ENCODE peak calls at places on chromosomes 1 and 21, in four cellular contexts. One of them, this sample, is unnamed.

GRCh38 chr1:228151526-228151925 is 1.8 kb downstream of the GJC2 start:
- DNase-seq in right lobe of liver: no peak
- DNase-seq in uterus: peak
- DNase-seq in AG09309: no peak
- DNase-seq in this sample: peak

GRCh38 chr21:34345091-34345871 is 18.5 kb upstream of the KCNE2 start:
- DNase-seq in AG09309: no peak
- DNase-seq in uterus: no peak
- DNase-seq in right lobe of liver: no peak
- DNase-seq in this sample: no peak

GRCh38 chr1:169731446-169731845 is 2.4 kb downstream of the SELE start:
- DNase-seq in AG09309: no peak
- DNase-seq in right lobe of liver: no peak
- DNase-seq in uterus: no peak
- DNase-seq in this sample: no peak

GRCh38 chr1:198121058-198121829 is 35.6 kb upstream of the NEK7 start:
- DNase-seq in AG09309: peak
- DNase-seq in uterus: no peak
- DNase-seq in right lobe of liver: no peak
- DNase-seq in this sample: no peak

GRCh38 chr21:31117046-31117916 is 79.0 kb upstream of the KRTAP19-8 start:
- DNase-seq in right lobe of liver: no peak
- DNase-seq in uterus: no peak
- DNase-seq in AG09309: peak
- DNase-seq in this sample: no peak

GRCh38 chr1:18901147-18901951 is 1.0 kb downstream of the ALDH4A1 start:
- DNase-seq in right lobe of liver: peak
- DNase-seq in AG09309: no peak
- DNase-seq in uterus: no peak
- DNase-seq in this sample: no peak

GRCh38 chr1:179785025-179785424 is 41.9 kb downstream of the FAM163A start:
- DNase-seq in uterus: no peak
- DNase-seq in right lobe of liver: no peak
- DNase-seq in AG09309: no peak
- DNase-seq in this sample: no peak

GRCh38 chr1:198254948-198255347 is 98.2 kb downstream of the NEK7 start:
- DNase-seq in uterus: no peak
- DNase-seq in AG09309: no peak
- DNase-seq in right lobe of liver: no peak
- DNase-seq in this sample: no peak

GRCh38 chr1:199352351-199352750 is 675.2 kb upstream of the NR5A2 start:
- DNase-seq in AG09309: no peak
- DNase-seq in right lobe of liver: no peak
- DNase-seq in uterus: no peak
- DNase-seq in this sample: no peak

GRCh38 chr1:243705585-243705984 is 144.5 kb downstream of the AKT3 start:
- DNase-seq in AG09309: no peak
- DNase-seq in right lobe of liver: no peak
- DNase-seq in uterus: no peak
- DNase-seq in this sample: no peak

GRCh38 chr1:34686531-34686930 is 68.3 kb upstream of the GJB5 start:
- DNase-seq in right lobe of liver: no peak
- DNase-seq in AG09309: no peak
- DNase-seq in uterus: no peak
- DNase-seq in this sample: no peak

GRCh38 chr1:192342842-192343241 is 26.1 kb downstream of the RGS21 start:
- DNase-seq in right lobe of liver: no peak
- DNase-seq in AG09309: no peak
- DNase-seq in uterus: no peak
- DNase-seq in this sample: no peak

GRCh38 chr1:156480411-156481192 is 20.0 kb downstream of the MEF2D start:
- DNase-seq in uterus: peak
- DNase-seq in right lobe of liver: no peak
- DNase-seq in AG09309: no peak
- DNase-seq in this sample: no peak

GRCh38 chr1:91889717-91890459 is 3.9 kb upstream of the TGFBR3 start:
- DNase-seq in uterus: peak
- DNase-seq in right lobe of liver: no peak
- DNase-seq in AG09309: no peak
- DNase-seq in this sample: no peak

GRCh38 chr1:234604726-234605492 is 5.1 kb downstream of the IRF2BP2 start:
- DNase-seq in uterus: no peak
- DNase-seq in right lobe of liver: no peak
- DNase-seq in AG09309: no peak
- DNase-seq in this sample: no peak

GRCh38 chr1:169745015-169745861 is 11.4 kb upstream of the SELE start:
- DNase-seq in AG09309: no peak
- DNase-seq in uterus: peak
- DNase-seq in right lobe of liver: peak
- DNase-seq in this sample: no peak

GRCh38 chr1:7620196-7620595 is 150.9 kb upstream of the VAMP3 start:
- DNase-seq in right lobe of liver: no peak
- DNase-seq in AG09309: no peak
- DNase-seq in uterus: no peak
- DNase-seq in this sample: peak

GRCh38 chr1:59237905-59238304 is 59.0 kb upstream of the FGGY start:
- DNase-seq in uterus: no peak
- DNase-seq in right lobe of liver: no peak
- DNase-seq in AG09309: no peak
- DNase-seq in this sample: no peak

GRCh38 chr1:54107131-54107530 is 45.7 kb downstream of the CDCP2 start:
- DNase-seq in AG09309: no peak
- DNase-seq in uterus: no peak
- DNase-seq in right lobe of liver: no peak
- DNase-seq in this sample: no peak

GRCh38 chr1:14120895-14121294 is 420.9 kb downstream of the PRDM2 start:
- DNase-seq in AG09309: no peak
- DNase-seq in uterus: no peak
- DNase-seq in right lobe of liver: no peak
- DNase-seq in this sample: no peak

GRCh38 chr1:235758931-235759330 is 107.8 kb downstream of the LYST start:
- DNase-seq in uterus: no peak
- DNase-seq in AG09309: no peak
- DNase-seq in right lobe of liver: peak
- DNase-seq in this sample: no peak

GRCh38 chr1:71463144-71463543 is 382.3 kb upstream of the ZRANB2 start:
- DNase-seq in uterus: no peak
- DNase-seq in right lobe of liver: no peak
- DNase-seq in AG09309: peak
- DNase-seq in this sample: no peak

GRCh38 chr1:113283914-113284313 is 106.4 kb upstream of the MAGI3 start:
- DNase-seq in right lobe of liver: no peak
- DNase-seq in uterus: no peak
- DNase-seq in AG09309: no peak
- DNase-seq in this sample: no peak

GRCh38 chr1:233613252-233614172 is at the start of gene KCNK1:
- DNase-seq in right lobe of liver: peak
- DNase-seq in AG09309: peak
- DNase-seq in uterus: peak
- DNase-seq in this sample: peak

GRCh38 chr1:22508991-22509390 is 54.3 kb upstream of the EPHA8 start:
- DNase-seq in uterus: no peak
- DNase-seq in AG09309: no peak
- DNase-seq in right lobe of liver: no peak
- DNase-seq in this sample: no peak

GRCh38 chr1:111126354-111126753 is 13.5 kb downstream of the DRAM2 start:
- DNase-seq in right lobe of liver: no peak
- DNase-seq in AG09309: no peak
- DNase-seq in uterus: no peak
- DNase-seq in this sample: no peak

GRCh38 chr1:166080965-166081870 is 85.6 kb downstream of the FAM78B start:
- DNase-seq in AG09309: no peak
- DNase-seq in right lobe of liver: no peak
- DNase-seq in uterus: peak
- DNase-seq in this sample: no peak

GRCh38 chr1:155051777-155052398 is 772 bp downstream of the ADAM15 start:
- DNase-seq in right lobe of liver: peak
- DNase-seq in AG09309: no peak
- DNase-seq in uterus: peak
- DNase-seq in this sample: peak

GRCh38 chr21:44598031-44598430 is 2.4 kb upstream of the KRTAP10-7 start:
- DNase-seq in AG09309: no peak
- DNase-seq in uterus: no peak
- DNase-seq in right lobe of liver: no peak
- DNase-seq in this sample: no peak

GRCh38 chr1:94773931-94774422 is 46.2 kb upstream of the SLC44A3 start:
- DNase-seq in right lobe of liver: no peak
- DNase-seq in uterus: no peak
- DNase-seq in AG09309: no peak
- DNase-seq in this sample: peak

GRCh38 chr1:244369256-244370057 is 82.3 kb downstream of the ADSS2 start:
- DNase-seq in right lobe of liver: no peak
- DNase-seq in uterus: no peak
- DNase-seq in AG09309: no peak
- DNase-seq in this sample: no peak

GRCh38 chr1:21937372-21938121 is 437 bp upstream of the HSPG2 start:
- DNase-seq in AG09309: no peak
- DNase-seq in uterus: peak
- DNase-seq in right lobe of liver: peak
- DNase-seq in this sample: peak

GRCh38 chr1:222047370-222047769 is 305.5 kb upstream of the DUSP10 start:
- DNase-seq in right lobe of liver: no peak
- DNase-seq in uterus: no peak
- DNase-seq in AG09309: no peak
- DNase-seq in this sample: no peak

GRCh38 chr21:28272272-28272992 is 720.2 kb downstream of the LTN1 start:
- DNase-seq in uterus: no peak
- DNase-seq in right lobe of liver: no peak
- DNase-seq in AG09309: peak
- DNase-seq in this sample: no peak

GRCh38 chr21:28280611-28281010 is 712.1 kb downstream of the LTN1 start:
- DNase-seq in uterus: no peak
- DNase-seq in right lobe of liver: no peak
- DNase-seq in AG09309: no peak
- DNase-seq in this sample: no peak

GRCh38 chr21:28277324-28277723 is 715.4 kb downstream of the LTN1 start:
- DNase-seq in AG09309: no peak
- DNase-seq in right lobe of liver: no peak
- DNase-seq in uterus: no peak
- DNase-seq in this sample: no peak
- TF ChIP-seq CTCF in AG09309: no peak
- TF ChIP-seq CTCF in right lobe of liver: no peak
- TF ChIP-seq CTCF in uterus: no peak
- TF ChIP-seq CTCF in this sample: no peak

GRCh38 chr1:115088871-115089442 is 346 bp downstream of the TSPAN2 start:
- DNase-seq in AG09309: no peak
- DNase-seq in uterus: no peak
- DNase-seq in right lobe of liver: no peak
- DNase-seq in this sample: peak
- H3K4me3 ChIP-seq in AG09309: peak
- H3K4me3 ChIP-seq in uterus: peak
- H3K4me3 ChIP-seq in right lobe of liver: peak
- H3K4me3 ChIP-seq in this sample: peak

DNA sequence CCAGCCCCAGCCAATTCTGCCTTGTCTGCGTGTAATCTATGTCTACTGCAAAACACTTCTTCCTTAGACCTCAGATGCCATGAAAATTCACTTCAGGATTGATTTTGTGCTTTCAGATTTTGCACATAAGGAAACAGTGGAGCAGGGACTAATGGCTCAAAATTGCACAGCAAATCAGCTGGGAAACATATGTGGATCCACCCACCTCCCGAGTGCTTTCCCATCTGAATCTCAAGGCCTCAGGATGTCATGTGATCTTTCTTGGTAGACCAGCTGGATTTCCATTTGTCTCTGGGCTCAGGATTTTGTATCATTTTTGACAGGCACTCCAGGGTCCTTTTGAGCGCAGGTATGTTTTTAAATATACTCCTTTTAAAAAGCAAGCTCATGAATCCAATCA is 158.6 kb downstream of the MIS18A start:
- DNase-seq in uterus: no peak
- DNase-seq in AG09309: no peak
- DNase-seq in right lobe of liver: no peak
- DNase-seq in this sample: no peak
- TF ChIP-seq CTCF in uterus: no peak
- TF ChIP-seq CTCF in AG09309: no peak
- TF ChIP-seq CTCF in right lobe of liver: no peak
- TF ChIP-seq CTCF in this sample: no peak

DNA sequence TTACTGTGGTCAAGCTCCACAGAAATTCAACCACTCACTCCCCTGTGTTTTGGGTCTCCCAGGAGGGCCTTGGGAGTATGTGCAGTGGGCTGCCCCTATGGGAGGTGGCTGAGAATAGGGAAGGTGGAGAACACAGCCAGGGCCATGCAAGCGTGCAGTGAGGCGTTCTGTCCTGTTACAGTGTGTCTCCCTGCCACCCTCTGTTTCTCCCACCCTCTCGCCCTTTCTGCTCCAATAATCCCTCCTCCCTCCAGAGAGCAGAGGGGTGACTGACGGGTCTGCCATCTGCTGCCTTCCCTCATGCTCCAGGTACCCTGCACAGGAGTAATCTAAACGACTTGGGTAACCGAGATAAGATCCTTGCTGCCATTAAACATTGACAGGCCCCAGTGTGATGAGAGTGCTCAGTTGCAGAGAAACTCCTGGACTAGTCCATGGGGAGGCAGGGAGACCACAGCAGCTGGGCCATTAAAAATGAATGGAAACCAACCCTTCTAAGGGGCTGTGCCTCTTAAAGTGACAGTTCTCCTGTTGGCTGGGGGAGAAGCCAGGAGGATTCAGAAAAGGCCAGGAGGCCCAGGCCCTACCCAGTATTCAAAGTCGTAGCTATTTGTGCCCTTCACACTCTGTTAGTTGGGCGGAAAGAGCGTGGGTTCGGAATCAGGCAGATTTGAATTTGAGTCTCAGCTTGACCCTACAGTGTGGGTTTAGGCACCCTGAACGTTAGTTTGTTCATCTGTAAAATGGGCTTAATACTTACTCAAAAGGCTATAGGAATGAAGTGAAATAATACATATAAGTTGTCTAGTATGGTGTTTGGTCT is 22.4 kb upstream of the BTG2 start:
- DNase-seq in uterus: peak
- DNase-seq in right lobe of liver: peak
- DNase-seq in AG09309: no peak
- DNase-seq in this sample: peak
- H3K4me3 ChIP-seq in uterus: no peak
- H3K4me3 ChIP-seq in right lobe of liver: no peak
- H3K4me3 ChIP-seq in AG09309: no peak
- H3K4me3 ChIP-seq in this sample: no peak

DNA sequence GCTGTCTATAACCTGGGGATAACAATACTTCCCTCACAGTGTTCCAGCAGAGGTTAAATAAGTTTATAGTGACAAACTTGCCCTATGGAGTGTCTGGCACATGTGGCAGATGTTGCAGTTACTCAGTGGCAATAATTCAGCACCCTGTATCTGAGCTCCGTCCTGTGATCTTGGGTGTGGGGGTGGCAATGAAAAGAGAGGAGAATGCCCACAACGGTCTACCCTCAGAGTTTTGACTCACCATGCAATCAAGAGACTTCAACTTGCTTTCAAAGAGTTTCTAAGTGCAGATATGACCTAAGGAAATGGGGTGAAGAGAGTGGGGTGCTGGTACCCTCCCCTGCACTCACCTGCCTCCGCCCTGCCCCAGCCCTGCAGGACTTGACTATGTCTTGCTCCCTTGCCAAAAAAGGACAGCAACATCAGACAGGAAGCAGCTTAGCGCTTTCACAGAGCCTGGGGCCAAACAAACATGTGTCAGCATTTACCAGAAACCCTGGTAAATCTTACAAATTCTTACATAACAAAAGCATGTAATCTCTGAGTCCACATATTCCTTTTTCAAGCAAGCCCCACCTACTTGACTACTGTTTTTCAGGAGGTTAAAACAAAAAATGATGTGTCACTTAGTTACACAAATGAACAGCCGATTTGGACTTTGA is 185.1 kb upstream of the CAMK1G start:
- DNase-seq in right lobe of liver: peak
- DNase-seq in uterus: peak
- DNase-seq in AG09309: peak
- DNase-seq in this sample: no peak
- TF ChIP-seq CTCF in right lobe of liver: no peak
- TF ChIP-seq CTCF in uterus: no peak
- TF ChIP-seq CTCF in AG09309: no peak
- TF ChIP-seq CTCF in this sample: no peak